ENCODE peak calls at places on chromosomes 6 and 20, in seven cellular contexts. Y is mesendoderm, G is IMR-90, D is neuronal stem cell, N is trophoblast cell, B is H1, W is mesenchymal stem cell. M is an unnamed sample.

GRCh38 chr6:117592983-117593759 is 9.1 kb downstream of the GOPC start:
- DNase-seq in Y (no peak), G (no peak), D (no peak), N (no peak), B (no peak), W (no peak), M (no peak)

GRCh38 chr6:140275725-140276124 is 901.3 kb upstream of the CITED2 start:
- DNase-seq in Y (no peak), G (no peak), D (no peak), N (no peak), B (no peak), W (no peak), M (no peak)

GRCh38 chr6:84685983-84686584 is 78.3 kb downstream of the TBX18 start:
- DNase-seq in Y (peak; percentile 70), G (peak; percentile 16), D (no peak), N (no peak), B (peak; percentile 15), W (no peak), M (no peak)

GRCh38 chr6:152094992-152095592 is 287.6 kb downstream of the ESR1 start:
- DNase-seq in Y (peak; percentile 84), G (peak; percentile 100), D (no peak), N (peak; percentile 98), B (peak; percentile 19), W (peak; percentile 98), M (peak; percentile 45)

GRCh38 chr6:138297761-138298298 is 79.5 kb upstream of the PBOV1 start:
- DNase-seq in Y (peak; percentile 90), G (no peak), D (no peak), N (peak; percentile 62), B (no peak), W (peak; percentile 58), M (no peak)

GRCh38 chr6:4575724-4576123 is 200.5 kb upstream of the CDYL start:
- DNase-seq in Y (no peak), G (peak; percentile 24), D (no peak), N (no peak), B (no peak), W (peak; percentile 54), M (no peak)

GRCh38 chr20:12255571-12255970 is 337.9 kb downstream of the BTBD3 start:
- DNase-seq in Y (no peak), G (no peak), D (no peak), N (no peak), B (no peak), W (no peak), M (no peak)

GRCh38 chr6:55009114-55009513 is 162.5 kb downstream of the FAM83B start:
- DNase-seq in Y (peak; percentile 29), G (no peak), D (no peak), N (no peak), B (no peak), W (no peak), M (peak; percentile 56)

GRCh38 chr20:33415948-33416347 is 14.6 kb upstream of the CDK5RAP1 start:
- DNase-seq in Y (peak; percentile 60), G (peak; percentile 35), D (peak; percentile 4), N (no peak), B (peak; percentile 9), W (peak; percentile 27), M (peak; percentile 71)

GRCh38 chr6:136037246-136037884 is 185.9 kb downstream of the PDE7B start:
- DNase-seq in Y (no peak), G (peak; percentile 42), D (no peak), N (no peak), B (no peak), W (no peak), M (no peak)

GRCh38 chr6:36650848-36651247 is 27.7 kb upstream of the CDKN1A start:
- DNase-seq in Y (peak; percentile 69), G (no peak), D (no peak), N (no peak), B (no peak), W (no peak), M (no peak)

GRCh38 chr6:151060096-151060741 is 179.5 kb upstream of the AKAP12 start:
- DNase-seq in Y (no peak), G (peak; percentile 96), D (no peak), N (peak; percentile 66), B (no peak), W (peak; percentile 96), M (no peak)

GRCh38 chr6:141199074-141199473 is 933.7 kb upstream of the GJE1 start:
- DNase-seq in Y (no peak), G (peak; percentile 76), D (no peak), N (no peak), B (no peak), W (peak; percentile 51), M (no peak)

GRCh38 chr6:14705841-14706377 is 540.0 kb upstream of the JARID2 start:
- DNase-seq in Y (no peak), G (no peak), D (no peak), N (no peak), B (no peak), W (no peak), M (no peak)

GRCh38 chr6:41894366-41895299 is 542 bp downstream of the USP49 start:
- DNase-seq in Y (peak; percentile 49), G (no peak), D (no peak), N (peak; percentile 3), B (no peak), W (peak; percentile 33), M (peak; percentile 31)

GRCh38 chr6:33768644-33769120 is 20.2 kb downstream of the LEMD2 start:
- DNase-seq in Y (peak; percentile 82), G (peak; percentile 77), D (peak; percentile 73), N (peak; percentile 67), B (no peak), W (peak; percentile 84), M (peak; percentile 87)

GRCh38 chr6:125918681-125919566 is 37.6 kb upstream of the HINT3 start:
- DNase-seq in Y (peak; percentile 18), G (peak; percentile 90), D (peak; percentile 21), N (peak; percentile 28), B (no peak), W (peak; percentile 96), M (no peak)

GRCh38 chr6:131164506-131164905 is 29.2 kb downstream of the AKAP7 start:
- DNase-seq in Y (no peak), G (peak; percentile 14), D (no peak), N (no peak), B (no peak), W (peak; percentile 19), M (no peak)

GRCh38 chr6:165987483-165988305 is 180.0 kb downstream of the TBXT start:
- DNase-seq in Y (peak; percentile 76), G (peak; percentile 98), D (no peak), N (peak; percentile 5), B (no peak), W (peak; percentile 90), M (peak; percentile 71)
- H3K27me3 ChIP-seq in Y (peaks cover 51% of the 10 kb centered on the region), G (no peaks in the 10 kb centered on the region), D (peaks cover 62% of the 10 kb centered on the region), N (peaks cover 55% of the 10 kb centered on the region), B (peaks cover 79% of the 10 kb centered on the region), W (peaks cover 69% of the 10 kb centered on the region), M (peaks cover 69% of the 10 kb centered on the region)

DNA sequence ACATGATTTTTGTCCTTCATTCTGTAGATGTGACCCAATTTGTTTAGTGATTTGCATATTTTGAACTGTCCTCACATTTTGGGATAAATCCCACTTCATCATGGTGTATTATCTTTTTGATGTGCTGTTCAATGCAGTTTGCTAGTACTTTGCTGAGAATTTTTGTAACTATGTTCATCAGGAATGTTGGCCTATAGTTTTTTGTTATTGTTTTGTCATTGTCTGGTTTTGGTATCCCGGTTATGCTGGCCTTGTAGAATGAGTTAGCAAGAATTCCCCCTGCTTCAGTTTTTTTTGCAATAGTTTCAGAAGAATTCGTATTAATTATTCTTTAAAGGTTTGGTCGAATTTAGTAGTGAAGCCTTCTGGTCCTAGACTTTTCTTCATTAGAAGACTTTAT is 11.9 kb downstream of the KIF25 start:
- DNase-seq in Y (no peak), G (no peak), D (no peak), N (no peak), B (no peak), W (no peak), M (no peak)
- H2BK120ac ChIP-seq in Y (no peak overlapping the region), G (no peak overlapping the region), D (no peak overlapping the region), N (no peak overlapping the region), B (no peak overlapping the region), W (no peak overlapping the region), M (no peak overlapping the region)

DNA sequence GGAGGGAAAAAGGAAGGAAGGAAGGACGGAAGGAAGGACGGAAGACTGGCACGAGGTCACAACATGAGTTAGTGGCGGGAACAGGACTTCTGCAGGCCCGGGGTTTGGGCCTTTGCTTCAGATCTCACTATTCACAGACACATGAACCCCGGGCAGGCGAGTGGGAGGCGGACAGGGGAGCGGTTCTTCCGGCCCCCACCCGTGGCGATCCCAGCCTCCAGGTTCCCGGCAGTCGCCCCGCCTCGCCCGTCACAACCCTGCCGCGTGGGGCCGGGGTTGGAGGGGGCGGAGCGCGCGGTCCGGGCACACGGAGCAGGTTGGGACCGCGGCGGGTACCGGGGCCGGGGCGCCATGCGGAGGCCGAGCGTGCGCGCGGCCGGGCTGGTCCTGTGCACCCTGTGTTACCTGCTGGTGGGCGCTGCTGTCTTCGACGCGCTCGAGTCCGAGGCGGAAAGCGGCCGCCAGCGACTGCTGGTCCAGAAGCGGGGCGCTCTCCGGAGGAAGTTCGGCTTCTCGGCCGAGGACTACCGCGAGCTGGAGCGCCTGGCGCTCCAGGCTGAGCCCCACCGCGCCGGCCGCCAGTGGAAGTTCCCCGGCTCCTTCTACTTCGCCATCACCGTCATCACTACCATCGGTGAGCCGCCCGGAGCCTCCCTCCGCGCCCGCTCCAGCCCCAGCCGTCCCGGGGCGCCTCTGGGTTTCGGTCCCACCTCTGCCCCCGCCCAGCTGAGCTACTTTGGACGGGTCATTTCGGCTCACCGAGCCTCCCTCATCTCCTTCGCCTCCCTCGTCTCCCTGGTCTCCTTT is at the start of gene KCNK15:
- DNase-seq in Y (peak; percentile 41), G (peak; percentile 17), D (no peak), N (no peak), B (no peak), W (peak; percentile 32), M (no peak)
- H3K27ac ChIP-seq in Y (no peak within 1 kb of the TSS), G (no peak within 1 kb of the TSS), D (no peak within 1 kb of the TSS), N (no peak within 1 kb of the TSS), B (no peak within 1 kb of the TSS), W (no peak within 1 kb of the TSS), M (no peak within 1 kb of the TSS)

DNA sequence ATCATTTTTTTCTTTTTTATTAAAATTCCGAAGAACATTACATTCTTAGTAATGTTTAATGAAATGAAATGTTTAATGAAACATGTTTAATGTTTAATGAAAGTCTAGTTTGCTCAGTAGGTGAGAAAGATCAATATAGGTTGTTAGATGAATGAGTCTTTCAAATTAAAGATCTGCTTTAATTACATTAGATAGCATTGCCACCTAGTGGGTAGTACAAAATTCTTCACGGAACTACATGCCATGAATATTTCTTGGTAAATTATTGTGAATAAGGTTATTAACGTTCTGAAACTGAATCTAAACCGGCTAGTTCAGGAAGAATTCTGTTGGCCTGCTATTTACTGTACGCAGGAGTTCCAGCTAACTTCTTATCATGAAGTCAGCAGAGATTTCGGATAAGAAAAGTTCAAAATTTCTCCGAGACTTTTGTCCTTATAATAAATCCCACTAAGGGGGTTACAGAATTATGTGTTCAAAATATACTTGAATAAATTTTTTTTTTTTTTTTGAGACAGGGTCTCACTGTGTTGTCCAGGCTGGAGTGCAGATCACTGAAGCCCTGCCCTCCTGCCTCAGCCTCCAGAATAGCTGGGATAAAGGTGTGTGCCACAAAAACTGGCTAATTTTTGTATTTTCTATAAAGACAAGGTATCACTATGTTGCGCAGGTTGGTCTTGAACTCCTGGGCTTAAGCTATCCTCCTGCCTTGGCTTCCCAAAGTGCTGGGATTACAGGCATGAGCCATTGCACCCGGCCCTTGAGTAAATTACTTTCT is 7.9 kb upstream of the GMNN start:
- DNase-seq in Y (no peak), G (peak; percentile 49), D (no peak), N (no peak), B (no peak), W (peak; percentile 37), M (no peak)
- H3K27me3 ChIP-seq in Y (no peaks in the 10 kb centered on the region), G (no peaks in the 10 kb centered on the region), D (no peaks in the 10 kb centered on the region), N (no peaks in the 10 kb centered on the region), B (no peaks in the 10 kb centered on the region), W (no peaks in the 10 kb centered on the region), M (no peaks in the 10 kb centered on the region)